ENCODE peak calls at places on chromosomes 12 and 14, in five cellular contexts. D is uterus, B is transverse colon, Z is stomach, J is ovary. Y is an unnamed sample.

GRCh38 chr12:23950775-23951391 is 1.4 kb upstream of the SOX5 start:
- DNase-seq in D (no peak), B (no peak), Z (no peak), J (peak), Y (peak)

GRCh38 chr14:56294125-56294524 is 175.9 kb downstream of the PELI2 start:
- DNase-seq in D (no peak), B (no peak), Z (no peak), J (no peak), Y (no peak)

GRCh38 chr12:124593851-124594401 is 26.5 kb upstream of the NCOR2 start:
- DNase-seq in D (no peak), B (no peak), Z (no peak), J (no peak), Y (no peak)

GRCh38 chr12:74349925-74350324 is 187.7 kb upstream of the ATXN7L3B start:
- DNase-seq in D (no peak), B (no peak), Z (no peak), J (no peak), Y (no peak)

GRCh38 chr12:53550595-53550994 is 43.3 kb upstream of the NPFF start:
- DNase-seq in D (no peak), B (no peak), Z (no peak), J (no peak), Y (no peak)

GRCh38 chr12:110661337-110661972 is 27.5 kb downstream of the HVCN1 start:
- DNase-seq in D (no peak), B (peak), Z (peak), J (no peak), Y (peak)

GRCh38 chr14:102655154-102655553 is 62.7 kb downstream of the RCOR1 start:
- DNase-seq in D (no peak), B (no peak), Z (no peak), J (no peak), Y (no peak)

GRCh38 chr14:68782091-68782981 is 10.5 kb downstream of the ZFP36L1 start:
- DNase-seq in D (peak), B (no peak), Z (peak), J (peak), Y (no peak)

GRCh38 chr12:124679533-124680371 is 112.3 kb upstream of the NCOR2 start:
- DNase-seq in D (peak), B (no peak), Z (peak), J (peak), Y (peak)

GRCh38 chr14:22977684-22978486 is 4.5 kb downstream of the AJUBA start:
- DNase-seq in D (peak), B (peak), Z (peak), J (peak), Y (peak)

GRCh38 chr12:10607885-10608458 is 5.4 kb downstream of the MAGOHB start:
- DNase-seq in D (no peak), B (no peak), Z (no peak), J (no peak), Y (no peak)

GRCh38 chr12:103786201-103786600 is 54.8 kb downstream of the NT5DC3 start:
- DNase-seq in D (no peak), B (no peak), Z (no peak), J (no peak), Y (no peak)

GRCh38 chr12:53060064-53060720 is 10.3 kb downstream of the TNS2 start:
- DNase-seq in D (no peak), B (no peak), Z (no peak), J (no peak), Y (no peak)

GRCh38 chr14:36511981-36512584 is 7.9 kb downstream of the NKX2-1 start:
- DNase-seq in D (no peak), B (no peak), Z (no peak), J (no peak), Y (no peak)

GRCh38 chr12:99259040-99259934 is 388.3 kb upstream of the GARIN6 start:
- DNase-seq in D (no peak), B (no peak), Z (no peak), J (no peak), Y (no peak)

GRCh38 chr14:64293976-64294671 is at the start of gene ESR2:
- DNase-seq in D (peak), B (peak), Z (peak), J (peak), Y (peak)

GRCh38 chr12:60501124-60501729 is 905.4 kb downstream of the SLC16A7 start:
- DNase-seq in D (no peak), B (no peak), Z (no peak), J (no peak), Y (no peak)

GRCh38 chr14:56759094-56759493 is 51.2 kb downstream of the OTX2 start:
- DNase-seq in D (no peak), B (no peak), Z (no peak), J (no peak), Y (no peak)

GRCh38 chr12:118319627-118320026 is 53.1 kb downstream of the TAOK3 start:
- DNase-seq in D (no peak), B (no peak), Z (no peak), J (no peak), Y (no peak)

GRCh38 chr12:120213758-120214157 is 12.8 kb upstream of the RPLP0 start:
- DNase-seq in D (no peak), B (no peak), Z (no peak), J (no peak), Y (no peak)

GRCh38 chr12:112261559-112261958 is 120.7 kb downstream of the HECTD4 start:
- DNase-seq in D (peak), B (no peak), Z (no peak), J (no peak), Y (no peak)

GRCh38 chr12:109191621-109192250 is 75.3 kb downstream of the ACACB start:
- DNase-seq in D (no peak), B (no peak), Z (no peak), J (no peak), Y (no peak)

GRCh38 chr12:68162374-68162773 is 2.8 kb upstream of the IFNG start:
- DNase-seq in D (no peak), B (no peak), Z (no peak), J (no peak), Y (no peak)

GRCh38 chr14:50001999-50002925 is 109.4 kb downstream of the ARF6 start:
- DNase-seq in D (no peak), B (peak), Z (peak), J (no peak), Y (no peak)

GRCh38 chr14:24574206-24574774 is 1.8 kb downstream of the CTSG start:
- DNase-seq in D (no peak), B (no peak), Z (no peak), J (no peak), Y (no peak)

GRCh38 chr12:68505915-68506314 is 104.8 kb upstream of the RAP1B start:
- DNase-seq in D (no peak), B (no peak), Z (no peak), J (no peak), Y (no peak)

GRCh38 chr14:59931237-59931636 is 11.3 kb downstream of the LRRC9 start:
- DNase-seq in D (no peak), B (no peak), Z (no peak), J (no peak), Y (no peak)

GRCh38 chr14:63431466-63431865 is 111.7 kb downstream of the PPP2R5E start:
- DNase-seq in D (no peak), B (no peak), Z (no peak), J (no peak), Y (no peak)

GRCh38 chr14:39015360-39015961 is 87.6 kb downstream of the SEC23A start:
- DNase-seq in D (no peak), B (peak), Z (no peak), J (no peak), Y (no peak)

GRCh38 chr14:55580401-55581010 is 499 bp downstream of the KTN1 start:
- DNase-seq in D (peak), B (peak), Z (peak), J (peak), Y (peak)

GRCh38 chr12:56154246-56154771 is 1.9 kb downstream of the MYL6B start:
- DNase-seq in D (no peak), B (no peak), Z (no peak), J (no peak), Y (no peak)

GRCh38 chr12:56267443-56268071 is 815 bp downstream of the COQ10A start:
- DNase-seq in D (no peak), B (no peak), Z (no peak), J (peak), Y (peak)

GRCh38 chr12:111410229-111411186 is 4.8 kb downstream of the SH2B3 start:
- DNase-seq in D (no peak), B (no peak), Z (no peak), J (no peak), Y (no peak)

GRCh38 chr12:6532927-6533652 is 1.2 kb upstream of the GAPDH start:
- DNase-seq in D (peak), B (peak), Z (peak), J (peak), Y (peak)

GRCh38 chr12:6530576-6531260 is 3.6 kb upstream of the GAPDH start:
- DNase-seq in D (no peak), B (no peak), Z (no peak), J (no peak), Y (no peak)

GRCh38 chr12:6533653-6534157 is 612 bp upstream of the GAPDH start:
- DNase-seq in D (peak), B (peak), Z (peak), J (peak), Y (peak)

GRCh38 chr12:6534158-6534913 is at the start of gene GAPDH:
- DNase-seq in D (peak), B (peak), Z (peak), J (peak), Y (peak)

DNA sequence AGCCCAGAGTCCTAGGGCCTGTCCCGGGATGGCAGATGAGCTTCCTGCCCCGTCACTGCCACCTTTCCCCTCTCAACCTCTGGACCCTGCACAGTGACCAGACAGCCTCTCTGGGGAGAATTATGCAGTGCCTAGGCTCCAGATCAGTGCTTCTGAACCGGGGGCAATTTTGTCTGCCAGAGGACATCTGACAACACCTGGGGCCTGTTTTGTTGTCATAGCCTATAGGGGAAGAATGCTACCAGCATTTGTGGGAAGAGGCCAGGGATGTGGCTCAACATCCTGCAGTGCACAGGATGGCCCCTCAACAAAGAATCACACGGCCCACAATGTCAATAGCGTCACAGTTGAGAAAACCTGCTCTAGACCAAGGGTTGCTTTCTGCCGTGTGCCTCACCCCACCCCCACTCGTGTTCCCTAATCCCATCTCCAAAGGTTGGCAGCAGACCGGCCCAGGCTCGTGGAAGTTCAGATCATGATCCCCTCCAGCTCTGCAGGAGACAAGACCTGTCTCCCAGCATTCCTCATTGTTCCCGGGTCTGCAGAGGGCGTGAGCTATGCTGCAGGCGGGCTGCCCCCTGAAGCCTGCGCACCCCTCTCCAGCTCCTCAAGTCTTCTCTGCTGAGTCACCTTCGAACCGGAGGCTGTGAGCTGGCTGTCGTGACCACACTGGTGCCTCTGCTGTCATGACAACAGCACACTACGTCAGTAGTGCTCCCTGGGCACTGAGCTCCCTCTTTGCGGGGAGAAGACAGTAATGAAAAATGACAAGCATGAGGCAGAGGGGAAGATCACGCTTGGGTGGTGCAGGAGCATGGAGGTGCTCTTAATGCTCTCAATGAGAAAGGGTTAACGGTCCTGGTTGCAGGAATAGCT is 2.0 kb upstream of the GAPDH start:
- DNase-seq in D (peak), B (peak), Z (peak), J (peak), Y (peak)
- TF ChIP-seq POLR2A in D (no peak), B (peak), Z (no peak), J (no peak), Y (peak)

DNA sequence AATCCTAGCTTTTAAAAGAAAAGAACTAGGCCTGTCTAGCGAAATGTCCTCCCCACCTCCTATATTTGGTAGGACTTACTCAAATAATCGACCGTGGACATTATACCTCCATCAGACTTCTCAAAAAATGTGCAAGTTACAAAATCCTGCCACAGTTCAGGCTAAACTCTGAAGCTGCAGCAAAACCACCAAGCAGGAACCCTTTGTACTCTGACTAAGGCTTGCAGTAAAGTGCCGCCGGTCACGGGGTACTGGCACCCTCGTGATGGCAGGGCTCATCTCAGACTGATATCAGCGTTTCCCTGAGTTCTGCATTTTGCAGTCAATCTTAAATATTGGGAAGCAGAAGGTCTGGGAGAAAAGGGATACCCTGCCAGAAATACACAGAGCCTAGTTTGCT is 17.1 kb downstream of the SLC11A2 start:
- DNase-seq in D (no peak), B (peak), Z (peak), J (no peak), Y (peak)
- H3K27ac ChIP-seq in D (no peak), B (peak), Z (peak), J (no peak), Y (no peak)

DNA sequence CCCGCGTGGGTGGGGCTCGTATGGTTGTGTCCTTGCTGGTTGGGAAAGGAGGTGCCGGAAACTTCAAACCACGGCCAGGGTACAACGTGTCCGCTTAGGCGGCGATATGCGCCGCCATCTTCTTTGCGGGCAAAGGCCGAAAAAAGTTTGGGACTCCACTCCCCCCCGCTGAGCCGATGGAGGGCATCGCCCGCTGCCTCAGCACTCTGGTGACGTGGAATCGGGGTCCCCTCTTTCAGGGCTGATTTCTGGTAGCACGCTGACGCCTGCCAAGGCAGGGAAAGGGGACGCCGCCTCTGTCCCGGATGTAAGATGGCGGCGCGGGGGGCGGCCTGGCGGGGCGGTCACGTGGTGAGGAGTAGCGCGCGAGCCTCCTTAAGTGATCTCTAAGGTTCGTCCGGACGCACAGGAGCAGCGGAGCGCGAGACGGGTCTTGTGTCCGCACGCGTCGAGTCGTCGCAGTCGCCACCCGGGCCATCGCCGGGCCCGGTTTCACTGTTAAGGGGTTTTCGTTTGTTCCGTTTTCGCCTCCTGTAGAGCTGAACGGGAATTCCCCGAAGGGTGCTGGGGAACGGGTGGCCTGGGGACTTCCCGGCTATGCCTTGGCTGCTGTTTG is 135.9 kb downstream of the MON2 start:
- DNase-seq in D (peak), B (peak), Z (peak), J (peak), Y (peak)
- TF ChIP-seq POLR2A in D (no peak), B (peak), Z (no peak), J (peak), Y (no peak)

GRCh38 chr12:121230538-121230907 is 20.6 kb downstream of the P2RX4 start:
- DNase-seq in D (no peak), B (no peak), Z (no peak), J (no peak), Y (no peak)

GRCh38 chr12:121228919-121229650 is 19.2 kb downstream of the P2RX4 start:
- DNase-seq in D (no peak), B (no peak), Z (no peak), J (no peak), Y (no peak)

GRCh38 chr12:121224591-121224990 is 14.7 kb downstream of the P2RX4 start:
- DNase-seq in D (no peak), B (no peak), Z (no peak), J (peak), Y (no peak)

GRCh38 chr12:121226399-121226798 is 16.5 kb downstream of the P2RX4 start:
- DNase-seq in D (no peak), B (no peak), Z (no peak), J (no peak), Y (no peak)

DNA sequence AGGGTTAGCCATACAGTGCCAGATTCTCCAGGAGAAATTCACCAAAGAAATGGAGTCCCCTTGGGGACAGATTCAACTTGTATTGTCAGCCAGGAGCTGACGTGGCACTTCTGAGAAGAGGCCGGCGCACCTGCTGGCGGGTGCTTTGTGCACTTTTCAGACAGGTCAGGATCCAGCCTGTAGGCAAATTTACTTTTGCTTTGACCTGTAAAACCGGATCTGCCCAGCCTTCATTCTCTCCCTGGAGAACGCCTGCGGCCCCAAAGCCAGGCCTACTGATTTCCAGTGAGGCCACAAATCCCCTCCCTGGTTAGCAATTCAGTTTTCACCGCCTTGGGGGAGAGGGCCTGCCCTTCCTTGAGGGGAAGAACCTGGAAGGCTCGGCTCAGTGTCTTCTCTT is 17.4 kb downstream of the P2RX4 start:
- DNase-seq in D (no peak), B (peak), Z (peak), J (no peak), Y (peak)
- H3K27ac ChIP-seq in D (no peak), B (peak), Z (peak), J (no peak), Y (peak)

GRCh38 chr12:106139422-106140141 is 828 bp upstream of the NUAK1 start:
- DNase-seq in D (peak), B (peak), Z (peak), J (peak), Y (peak)
- TF ChIP-seq POLR2A in D (peak), B (no peak), Z (no peak), J (peak), Y (peak)

GRCh38 chr12:51687142-51687935 is 96.3 kb downstream of the SCN8A start:
- DNase-seq in D (no peak), B (peak), Z (no peak), J (no peak), Y (no peak)
- H3K27ac ChIP-seq in D (no peak), B (peak), Z (no peak), J (no peak), Y (no peak)

DNA sequence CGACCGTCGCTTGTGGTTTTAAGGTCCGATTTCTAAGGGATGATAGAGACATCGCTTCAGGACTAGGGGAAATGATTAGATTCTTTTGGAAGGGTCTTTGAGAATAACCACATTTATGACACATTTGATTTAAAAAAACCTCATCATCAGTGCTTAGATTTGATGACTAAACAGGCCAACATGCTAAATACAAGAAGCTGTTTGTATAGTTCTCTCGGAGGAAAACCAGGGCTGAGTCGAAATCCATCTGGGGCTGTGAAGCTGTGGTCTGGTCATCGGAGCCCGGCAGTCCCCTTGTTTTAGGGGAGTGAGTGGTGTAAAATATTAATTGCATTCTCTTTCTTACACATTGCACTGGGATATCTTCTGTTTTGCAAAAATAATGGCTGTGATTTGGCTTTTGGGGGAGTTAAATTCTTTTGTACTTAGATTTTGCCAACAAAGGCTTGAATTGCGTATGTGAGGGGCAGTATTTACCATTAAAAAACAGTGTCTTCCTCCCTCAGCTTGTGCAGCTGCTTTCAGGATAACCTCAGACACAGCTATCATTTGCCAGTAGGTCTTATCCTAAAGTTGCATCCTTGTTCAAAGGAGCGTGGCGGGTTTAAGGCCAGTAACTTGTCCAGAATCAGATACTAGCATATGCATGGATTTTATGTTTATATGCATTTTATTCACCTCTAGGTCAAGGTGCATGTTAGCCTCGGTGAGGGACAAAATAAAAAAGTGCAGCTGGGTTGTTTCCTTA is 598 bp downstream of the GNG2 start:
- DNase-seq in D (no peak), B (no peak), Z (no peak), J (no peak), Y (no peak)
- TF ChIP-seq POLR2A in D (no peak), B (peak), Z (no peak), J (no peak), Y (no peak)

Y was measured in right lobe of liver.